ENCODE peak calls at places on chromosomes 16 and 17, in seven cellular contexts. P is activated T-cell treated with anti-CD3 and anti-CD28 coated beads, Interleukin-2, amount 50 U/mL, for 72 hours; U is ACHN; X is testis; Y is tibial artery; I is germinal center; C is HT-29. S is an unnamed sample.

GRCh38 chr17:37089998-37090397 is 141.2 kb downstream of the AATF start:
- DNase-seq in P (peak; percentile 45), U (no peak), X (no peak), Y (no peak), I (no peak), C (no peak), S (peak; percentile 55)

GRCh38 chr16:832652-833336 is 32.3 kb upstream of the GNG13 start:
- DNase-seq in P (no peak), U (no peak), X (no peak), Y (no peak), I (no peak), C (peak; percentile 30), S (no peak)

GRCh38 chr17:72305964-72306551 is 185.2 kb downstream of the SOX9 start:
- DNase-seq in P (no peak), U (no peak), X (no peak), Y (no peak), I (no peak), C (no peak), S (no peak)

GRCh38 chr17:1460233-1460632 is 4.2 kb upstream of the CRK start:
- DNase-seq in P (no peak), U (peak; percentile 45), X (no peak), Y (peak; percentile 97), I (no peak), C (peak; percentile 40), S (no peak)

GRCh38 chr17:2024572-2025219 is 438 bp downstream of the RTN4RL1 start:
- DNase-seq in P (peak; percentile 8), U (no peak), X (no peak), Y (no peak), I (no peak), C (no peak), S (no peak)

GRCh38 chr17:40612510-40613244 is 34.9 kb downstream of the SMARCE1 start:
- DNase-seq in P (peak; percentile 55), U (no peak), X (no peak), Y (no peak), I (no peak), C (peak; percentile 26), S (no peak)

GRCh38 chr16:14640538-14640937 is 7.8 kb downstream of the BFAR start:
- DNase-seq in P (no peak), U (no peak), X (no peak), Y (no peak), I (no peak), C (peak; percentile 15), S (no peak)

GRCh38 chr16:54462766-54463165 is 176.2 kb upstream of the IRX3 start:
- DNase-seq in P (no peak), U (no peak), X (no peak), Y (no peak), I (no peak), C (no peak), S (no peak)

GRCh38 chr17:40319651-40320550 is 10.9 kb downstream of the RARA start:
- DNase-seq in P (peak; percentile 76), U (no peak), X (peak; percentile 61), Y (peak; percentile 77), I (no peak), C (no peak), S (peak; percentile 71)

GRCh38 chr16:3158498-3159314 is 23.9 kb downstream of the ZNF213 start:
- DNase-seq in P (peak; percentile 80), U (peak; percentile 94), X (peak; percentile 69), Y (peak; percentile 94), I (peak; percentile 90), C (peak; percentile 89), S (peak; percentile 76)

GRCh38 chr17:57988301-57989010 is 402 bp upstream of the VEZF1 start:
- DNase-seq in P (peak; percentile 76), U (peak; percentile 78), X (peak; percentile 81), Y (peak; percentile 82), I (peak; percentile 90), C (peak; percentile 65), S (no peak)

GRCh38 chr16:22126037-22126558 is 33.8 kb downstream of the VWA3A start:
- DNase-seq in P (no peak), U (no peak), X (no peak), Y (peak; percentile 10), I (no peak), C (no peak), S (no peak)

GRCh38 chr17:5582177-5582885 is 2.0 kb downstream of the NLRP1 start:
- DNase-seq in P (no peak), U (no peak), X (no peak), Y (no peak), I (no peak), C (no peak), S (no peak)

GRCh38 chr17:50290074-50290702 is 15.9 kb downstream of the TMEM92 start:
- DNase-seq in P (peak; percentile 40), U (peak; percentile 82), X (peak; percentile 58), Y (peak; percentile 95), I (no peak), C (peak; percentile 48), S (no peak)

GRCh38 chr16:54933281-54934150 is 2.9 kb downstream of the IRX5 start:
- DNase-seq in P (no peak), U (no peak), X (no peak), Y (no peak), I (no peak), C (no peak), S (no peak)

GRCh38 chr16:66878067-66878466 is 2.2 kb upstream of the PDP2 start:
- DNase-seq in P (peak; percentile 75), U (no peak), X (no peak), Y (no peak), I (no peak), C (no peak), S (no peak)

GRCh38 chr16:2815299-2815771 is 1.7 kb upstream of the PRSS21 start:
- DNase-seq in P (no peak), U (no peak), X (peak; percentile 51), Y (no peak), I (no peak), C (no peak), S (no peak)

GRCh38 chr17:77019955-77020379 is 120.8 kb upstream of the SEC14L1 start:
- DNase-seq in P (no peak), U (no peak), X (no peak), Y (no peak), I (no peak), C (no peak), S (no peak)

GRCh38 chr16:57258226-57258909 is 13.3 kb downstream of the ARL2BP start:
- DNase-seq in P (no peak), U (no peak), X (peak; percentile 12), Y (peak; percentile 51), I (no peak), C (no peak), S (no peak)

GRCh38 chr16:55263271-55264250 is 60.4 kb upstream of the IRX6 start:
- DNase-seq in P (no peak), U (no peak), X (no peak), Y (no peak), I (no peak), C (no peak), S (no peak)

GRCh38 chr17:28211811-28212210 is 107.2 kb upstream of the TMEM97 start:
- DNase-seq in P (no peak), U (no peak), X (no peak), Y (peak; percentile 23), I (no peak), C (no peak), S (no peak)

GRCh38 chr16:75486014-75486404 is 9.2 kb downstream of the CHST6 start:
- DNase-seq in P (no peak), U (no peak), X (no peak), Y (no peak), I (no peak), C (peak; percentile 69), S (no peak)

GRCh38 chr17:19705771-19706770 is 10.3 kb downstream of the SLC47A2 start:
- DNase-seq in P (no peak), U (no peak), X (peak; percentile 13), Y (no peak), I (no peak), C (no peak), S (no peak)

GRCh38 chr17:15981646-15982580 is 17.6 kb downstream of the ZSWIM7 start:
- DNase-seq in P (no peak), U (no peak), X (no peak), Y (no peak), I (no peak), C (no peak), S (no peak)

GRCh38 chr16:84999857-85000480 is 11.4 kb downstream of the ZDHHC7 start:
- DNase-seq in P (no peak), U (no peak), X (no peak), Y (no peak), I (no peak), C (no peak), S (no peak)

GRCh38 chr17:8359769-8360168 is 16.7 kb downstream of the KRABD2 start:
- DNase-seq in P (no peak), U (no peak), X (no peak), Y (no peak), I (no peak), C (no peak), S (no peak)

GRCh38 chr16:67993207-67994036 is 5.9 kb downstream of the DPEP2 start:
- DNase-seq in P (peak; percentile 88), U (peak; percentile 76), X (peak; percentile 79), Y (peak; percentile 84), I (peak; percentile 87), C (peak; percentile 79), S (peak; percentile 85)

GRCh38 chr17:3566551-3566950 is 8.9 kb upstream of the TRPV3 start:
- DNase-seq in P (no peak), U (no peak), X (no peak), Y (no peak), I (no peak), C (no peak), S (no peak)

GRCh38 chr17:17213775-17214174 is 7.6 kb upstream of the PLD6 start:
- DNase-seq in P (no peak), U (no peak), X (no peak), Y (no peak), I (no peak), C (no peak), S (no peak)

GRCh38 chr17:13751485-13751793 is 149.7 kb upstream of the HS3ST3A1 start:
- DNase-seq in P (no peak), U (no peak), X (no peak), Y (no peak), I (no peak), C (no peak), S (no peak)

GRCh38 chr17:41103896-41104295 is 1.3 kb upstream of the KRTAP4-9 start:
- DNase-seq in P (no peak), U (no peak), X (no peak), Y (no peak), I (no peak), C (no peak), S (no peak)

GRCh38 chr17:27609606-27610303 is 21.2 kb upstream of the LGALS9 start:
- DNase-seq in P (no peak), U (peak; percentile 58), X (peak; percentile 70), Y (no peak), I (peak; percentile 31), C (peak; percentile 62), S (no peak)

GRCh38 chr17:21549107-21549687 is 143.1 kb upstream of the KCNJ18 start:
- DNase-seq in P (peak; percentile 64), U (no peak), X (no peak), Y (no peak), I (no peak), C (no peak), S (no peak)

GRCh38 chr17:78935419-78936323 is 10.5 kb upstream of the TIMP2 start:
- DNase-seq in P (no peak), U (peak; percentile 67), X (peak; percentile 73), Y (peak; percentile 87), I (no peak), C (no peak), S (no peak)